ENCODE peak calls at places on chromosome 18, in five cellular contexts. S, H, J, T and K are unnamed samples. For H3K4me1, the result is how much of the 10 kb centered on the place peaks cover.

GRCh38 chr18:13540783-13541182 is 185.6 kb downstream of the FAM210A start:
- DNase-seq in S (no peak), H (no peak), J (no peak), T (no peak), K (no peak)

GRCh38 chr18:32460046-32460785 is 10.5 kb downstream of the GAREM1 start:
- DNase-seq in S (no peak), H (no peak), J (no peak), T (no peak), K (no peak)

GRCh38 chr18:77346446-77346845 is 96.8 kb downstream of the GALR1 start:
- DNase-seq in S (no peak), H (no peak), J (no peak), T (no peak), K (no peak)

GRCh38 chr18:52422985-52423601 is 83.1 kb downstream of the DCC start:
- DNase-seq in S (no peak), H (no peak), J (no peak), T (no peak), K (no peak)

GRCh38 chr18:59993560-59993959 is 93.8 kb downstream of the PMAIP1 start:
- DNase-seq in S (no peak), H (no peak), J (no peak), T (no peak), K (no peak)

GRCh38 chr18:1308686-1309085 is 404.0 kb downstream of the ADCYAP1 start:
- DNase-seq in S (no peak), H (no peak), J (no peak), T (no peak), K (no peak)

GRCh38 chr18:22204996-22205395 is 35.6 kb downstream of the GATA6 start:
- DNase-seq in S (no peak), H (no peak), J (no peak), T (no peak), K (no peak)

GRCh38 chr18:1104265-1104792 is 199.7 kb downstream of the ADCYAP1 start:
- DNase-seq in S (no peak), H (no peak), J (no peak), T (no peak), K (no peak)

GRCh38 chr18:11908182-11909080 is at the start of gene MPPE1:
- DNase-seq in S (peak), H (peak), J (peak), T (peak), K (peak)

GRCh38 chr18:52670903-52671302 is 330.9 kb downstream of the DCC start:
- DNase-seq in S (no peak), H (no peak), J (no peak), T (peak), K (no peak)

GRCh38 chr18:79692886-79693285 is 13.3 kb downstream of the CTDP1 start:
- DNase-seq in S (no peak), H (no peak), J (no peak), T (no peak), K (no peak)

GRCh38 chr18:12943200-12943599 is 4.6 kb upstream of the SEH1L start:
- DNase-seq in S (no peak), H (no peak), J (no peak), T (no peak), K (no peak)

GRCh38 chr18:50678651-50679415 is 118.9 kb downstream of the MAPK4 start:
- DNase-seq in S (no peak), H (no peak), J (no peak), T (no peak), K (no peak)

GRCh38 chr18:50671376-50671775 is 111.5 kb downstream of the MAPK4 start:
- DNase-seq in S (no peak), H (no peak), J (no peak), T (no peak), K (no peak)

GRCh38 chr18:50675043-50675442 is 115.2 kb downstream of the MAPK4 start:
- DNase-seq in S (no peak), H (no peak), J (no peak), T (no peak), K (no peak)

GRCh38 chr18:50679656-50680055 is 119.8 kb downstream of the MAPK4 start:
- DNase-seq in S (no peak), H (no peak), J (no peak), T (no peak), K (no peak)

DNA sequence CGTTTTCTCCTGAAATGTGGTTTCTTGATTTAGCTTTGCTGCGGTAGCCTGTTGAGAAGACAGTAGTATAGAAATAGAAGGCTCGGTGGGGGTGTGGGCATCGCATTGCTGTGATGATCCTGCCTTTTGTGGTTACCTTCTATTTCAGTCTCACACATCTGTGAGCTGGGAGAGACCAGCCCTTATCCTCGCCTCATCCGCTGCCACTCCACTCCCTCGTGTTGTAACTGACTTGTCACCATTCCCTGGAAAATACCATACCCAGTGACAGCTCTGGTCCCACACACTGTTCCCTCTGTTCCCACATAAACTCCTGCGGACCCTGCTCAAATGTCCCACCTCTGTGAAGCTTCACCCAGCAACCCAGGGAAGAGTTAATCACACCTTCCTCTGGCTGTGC is 114.4 kb downstream of the MAPK4 start:
- DNase-seq in S (no peak), H (no peak), J (no peak), T (no peak), K (no peak)
- H3K4me1 ChIP-seq in S (under half), H (under half), J (under half), T (under half), K (under half)

DNA sequence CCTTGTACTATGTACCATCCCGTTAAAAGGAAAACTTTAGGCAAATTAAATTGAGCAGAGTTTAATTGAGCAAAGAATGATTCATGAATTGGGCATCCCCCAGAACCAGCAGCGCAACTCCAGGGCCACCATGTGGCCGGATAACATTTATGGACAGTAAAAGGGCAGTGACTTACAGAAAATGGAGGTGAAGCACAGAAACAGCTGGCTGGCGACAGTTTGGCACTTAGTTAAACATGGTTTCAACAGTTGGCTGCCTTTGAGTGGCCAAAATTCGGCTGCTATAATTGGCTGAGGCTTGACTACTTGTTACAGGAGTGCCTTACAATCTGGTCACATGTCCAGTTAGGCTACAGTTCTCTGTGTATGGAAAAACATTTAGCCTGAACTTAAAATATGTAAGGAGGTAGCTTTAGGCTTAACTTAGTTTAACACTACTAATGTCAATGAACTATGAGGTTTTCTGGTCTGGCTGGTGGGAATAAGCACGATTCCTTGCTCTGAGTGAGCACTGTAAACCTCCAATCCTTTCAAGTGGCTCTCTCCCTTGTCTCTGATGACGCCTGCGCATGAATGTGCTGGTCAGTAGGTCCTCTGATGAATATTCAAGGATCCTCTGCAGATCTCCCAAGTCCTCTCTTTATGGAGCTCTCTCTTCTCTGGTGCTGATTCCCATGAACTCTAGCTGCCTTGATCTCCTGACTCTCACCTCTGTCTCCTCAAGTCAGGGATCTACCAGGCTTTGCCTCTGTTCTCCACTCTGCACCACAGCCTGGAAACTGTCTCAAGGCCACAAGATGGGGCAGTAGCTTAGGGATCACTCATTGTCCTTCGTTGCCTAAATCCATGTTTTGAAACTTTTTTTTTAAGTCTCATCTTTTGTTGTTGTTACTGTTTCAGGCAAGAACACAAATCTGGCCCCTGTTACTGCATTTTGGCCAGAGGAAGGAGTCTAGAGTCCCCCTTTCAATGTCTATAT is 24.4 kb upstream of the RAB31 start:
- DNase-seq in S (no peak), H (no peak), J (peak), T (no peak), K (no peak)
- H3K4me3 ChIP-seq in S (no peak), H (no peak), J (no peak), T (no peak), K (no peak)

GRCh38 chr18:5398269-5398668 is 102.7 kb upstream of the ZBTB14 start:
- DNase-seq in S (no peak), H (no peak), J (no peak), T (no peak), K (no peak)
- H3K4me1 ChIP-seq in S (under half), H (under half), J (under half), T (under half), K (under half)

GRCh38 chr18:7617738-7618422 is 50.8 kb downstream of the PTPRM start:
- DNase-seq in S (peak), H (no peak), J (peak), T (no peak), K (no peak)
- H3K4me3 ChIP-seq in S (no peak), H (peak), J (peak), T (no peak), K (no peak)

DNA sequence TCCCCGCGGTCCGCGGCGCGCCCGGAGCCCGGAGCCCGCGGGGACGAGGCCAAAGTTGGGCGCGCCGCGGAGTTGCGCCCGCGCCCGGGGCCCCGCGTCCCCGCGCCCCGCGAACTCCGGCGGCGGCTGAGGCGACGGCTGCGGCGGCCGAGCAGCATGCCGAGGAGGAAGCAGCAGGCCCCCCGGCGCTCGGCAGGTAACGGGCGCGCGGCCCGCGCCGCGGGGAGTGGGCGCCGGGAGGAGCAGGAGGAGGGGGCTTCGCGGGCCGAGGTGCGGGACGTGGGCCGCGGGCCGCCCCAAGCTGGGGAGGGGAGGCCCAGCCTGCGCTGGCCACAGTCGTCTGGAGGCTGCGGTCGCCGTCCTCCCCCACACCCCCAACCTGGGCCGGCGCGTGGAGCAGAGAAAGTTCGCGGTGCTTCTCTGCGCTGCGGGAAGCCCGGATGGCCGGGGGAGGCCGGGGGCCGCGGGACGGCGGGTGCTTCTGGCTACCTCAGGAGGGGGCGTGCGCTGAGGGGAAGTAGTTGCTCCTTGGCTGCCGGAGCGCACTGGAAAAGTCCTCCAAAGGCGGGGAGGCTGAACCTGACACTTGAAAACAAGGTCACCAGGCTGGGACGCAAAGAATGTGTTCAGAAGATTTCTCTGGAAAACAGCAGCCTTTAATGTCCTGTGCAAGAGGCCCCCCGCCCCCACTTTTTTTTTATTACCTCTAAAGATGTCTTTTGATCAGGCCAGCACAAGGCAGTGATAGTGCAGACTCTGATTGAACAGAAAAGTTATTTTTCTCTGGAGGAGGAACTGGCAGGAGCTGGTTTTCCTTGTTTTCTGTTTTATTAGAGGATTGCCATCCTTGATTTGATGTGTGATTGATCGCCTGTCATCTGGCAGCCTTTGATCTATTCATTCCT is 1.4 kb downstream of the TSHZ1 start:
- DNase-seq in S (peak), H (no peak), J (peak), T (peak), K (peak)
- H3K4me1 ChIP-seq in S (half or more), H (under half), J (under half), T (under half), K (under half)

DNA sequence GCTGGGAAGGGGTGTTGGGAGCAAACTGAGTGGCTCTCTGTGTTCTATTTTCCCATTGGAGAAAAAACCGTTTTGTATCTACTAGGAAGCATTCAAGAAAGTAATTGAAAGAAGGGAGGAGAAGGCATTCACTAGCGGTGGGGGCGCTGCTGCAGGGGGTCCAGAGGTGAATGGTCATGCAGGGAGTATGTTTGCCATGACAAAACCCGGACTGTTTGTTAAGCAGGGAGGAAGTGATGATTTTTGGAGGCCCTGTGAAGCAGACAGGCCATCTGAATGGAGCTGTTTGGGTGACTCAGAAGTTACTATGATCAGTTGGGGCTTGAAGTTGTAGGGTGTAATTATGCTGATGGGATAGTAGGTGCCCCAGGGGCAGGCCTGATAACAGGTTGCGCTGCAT is 7.0 kb downstream of the TAF4B start:
- DNase-seq in S (no peak), H (no peak), J (no peak), T (no peak), K (no peak)
- H3K4me3 ChIP-seq in S (no peak), H (no peak), J (no peak), T (no peak), K (no peak)

DNA sequence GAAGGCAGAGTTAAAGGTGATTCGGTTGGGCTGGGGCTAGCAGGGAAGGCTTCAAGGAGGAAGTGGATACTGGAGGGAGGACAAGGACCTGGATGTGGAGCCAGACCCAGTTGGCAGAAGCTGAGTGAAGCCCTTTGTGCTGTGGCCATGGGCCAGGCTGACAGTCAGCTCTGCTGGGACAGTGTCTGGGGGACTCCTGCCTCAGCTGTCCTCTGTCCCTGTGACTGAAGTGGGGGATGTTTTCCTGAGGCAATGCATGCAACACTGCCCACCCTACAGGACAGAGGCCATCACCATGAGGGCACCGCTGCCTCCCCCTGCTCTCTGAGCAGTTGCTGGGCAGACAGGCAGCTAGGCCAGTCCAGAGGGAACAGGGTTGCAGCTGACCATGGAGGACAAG is 40.0 kb downstream of the ST8SIA5 start:
- DNase-seq in S (no peak), H (no peak), J (no peak), T (no peak), K (no peak)
- H3K4me1 ChIP-seq in S (under half), H (under half), J (under half), T (under half), K (under half)

DNA sequence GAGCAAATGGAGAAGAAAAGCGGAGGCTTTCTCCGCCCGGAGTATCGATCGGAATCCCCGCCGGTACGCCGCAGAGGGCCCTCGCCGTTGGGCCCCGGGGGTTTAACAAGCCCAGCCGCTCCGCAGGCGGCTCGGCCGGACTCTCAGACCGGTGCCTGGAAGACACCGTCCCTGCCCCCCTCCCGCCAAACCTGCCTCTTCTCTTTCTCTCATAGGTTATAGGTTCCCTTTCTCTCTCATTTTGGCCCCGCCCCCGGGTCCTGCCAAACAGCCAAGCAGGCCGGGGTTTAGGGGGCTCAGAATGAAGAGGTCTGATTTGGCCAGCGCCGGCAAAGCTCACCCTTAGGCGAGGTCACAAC is 4.4 kb downstream of the ONECUT2 start:
- DNase-seq in S (no peak), H (no peak), J (no peak), T (no peak), K (no peak)
- H3K4me3 ChIP-seq in S (no peak), H (no peak), J (no peak), T (no peak), K (no peak)